ENCODE peak calls at places on chromosome 15, in five cellular contexts. N is astrocyte, O is AG09319, U is kidney, I is transverse colon. D is an unnamed sample.

GRCh38 chr15:101578443-101578894 is 73.7 kb downstream of the TM2D3 start:
- DNase-seq in N (no peak), O (no peak), U (no peak), I (peak; percentile 70), D (peak; percentile 63)

GRCh38 chr15:96948981-96949380 is 618.5 kb downstream of the NR2F2 start:
- DNase-seq in N (no peak), O (no peak), U (no peak), I (no peak), D (no peak)

GRCh38 chr15:86608461-86608860 is 528.8 kb downstream of the AGBL1 start:
- DNase-seq in N (peak; percentile 46), O (no peak), U (no peak), I (no peak), D (no peak)

GRCh38 chr15:57138260-57138895 is 219.9 kb downstream of the TCF12 start:
- DNase-seq in N (peak; percentile 75), O (no peak), U (no peak), I (peak; percentile 26), D (peak; percentile 16)

GRCh38 chr15:61227269-61228024 is 1.7 kb downstream of the RORA start:
- DNase-seq in N (peak; percentile 69), O (no peak), U (peak; percentile 62), I (no peak), D (no peak)

GRCh38 chr15:29141908-29142747 is 127.5 kb downstream of the NSMCE3 start:
- DNase-seq in N (no peak), O (no peak), U (no peak), I (peak; percentile 17), D (no peak)

GRCh38 chr15:35166730-35167359 is 81.8 kb upstream of the NANOGP8 start:
- DNase-seq in N (no peak), O (no peak), U (no peak), I (no peak), D (no peak)

GRCh38 chr15:88909956-88910831 is 3.0 kb downstream of the MFGE8 start:
- DNase-seq in N (no peak), O (no peak), U (no peak), I (no peak), D (peak; percentile 6)

GRCh38 chr15:98190914-98191313 is 230.4 kb downstream of the ARRDC4 start:
- DNase-seq in N (no peak), O (no peak), U (no peak), I (no peak), D (no peak)

GRCh38 chr15:62163847-62164499 is 1.1 kb downstream of the C2CD4B start:
- DNase-seq in N (no peak), O (no peak), U (peak; percentile 75), I (peak; percentile 14), D (no peak)

GRCh38 chr15:64854041-64854440 is 12.3 kb downstream of the PLEKHO2 start:
- DNase-seq in N (peak; percentile 35), O (no peak), U (peak; percentile 65), I (no peak), D (no peak)

GRCh38 chr15:81273200-81273599 is 50.7 kb downstream of the STARD5 start:
- DNase-seq in N (no peak), O (no peak), U (no peak), I (no peak), D (no peak)

GRCh38 chr15:57340673-57341259 is 35.5 kb upstream of the CGNL1 start:
- DNase-seq in N (no peak), O (peak; percentile 34), U (no peak), I (peak; percentile 51), D (peak; percentile 59)

GRCh38 chr15:25900901-25901300 is 37.8 kb upstream of the ATP10A start:
- DNase-seq in N (peak; percentile 51), O (no peak), U (no peak), I (no peak), D (no peak)

GRCh38 chr15:101357333-101357732 is 62.3 kb upstream of the SNRPA1 start:
- DNase-seq in N (no peak), O (no peak), U (peak; percentile 39), I (no peak), D (no peak)

GRCh38 chr15:68693071-68693470 is 114.3 kb downstream of the CORO2B start:
- DNase-seq in N (no peak), O (no peak), U (no peak), I (no peak), D (no peak)

GRCh38 chr15:79208179-79208578 is 74.3 kb upstream of the ANKRD34C start:
- DNase-seq in N (no peak), O (no peak), U (no peak), I (no peak), D (no peak)

GRCh38 chr15:58227706-58228543 is 89.7 kb downstream of the AQP9 start:
- DNase-seq in N (peak; percentile 44), O (peak; percentile 65), U (no peak), I (peak; percentile 72), D (peak; percentile 64)

GRCh38 chr15:88249220-88249619 is 7.3 kb downstream of the NTRK3 start:
- DNase-seq in N (no peak), O (no peak), U (peak; percentile 72), I (no peak), D (no peak)

GRCh38 chr15:80309769-80310384 is 57.9 kb upstream of the CTXND1 start:
- DNase-seq in N (no peak), O (peak; percentile 2), U (no peak), I (no peak), D (no peak)

GRCh38 chr15:47027322-47027946 is 689.9 kb upstream of the SEMA6D start:
- DNase-seq in N (no peak), O (no peak), U (no peak), I (no peak), D (no peak)
- TF ChIP-seq CTCF in N (no peak), O (no peak), U (no peak), I (no peak), D (no peak)

DNA sequence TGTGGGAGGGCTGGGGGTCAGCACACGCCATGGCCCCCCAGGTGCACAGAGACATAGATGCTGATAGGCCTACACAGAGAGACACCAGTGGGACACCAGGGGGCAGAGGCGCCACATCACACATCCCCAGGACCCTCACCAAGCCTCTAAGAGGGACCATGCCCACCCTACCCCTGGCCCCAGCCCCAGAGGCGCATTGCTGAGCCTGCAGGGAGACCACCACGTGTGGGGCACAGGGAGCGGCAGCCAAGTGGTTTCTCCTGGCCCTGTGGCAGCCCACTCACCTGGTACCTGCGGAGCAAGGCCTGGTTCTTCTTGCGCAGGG is 1.2 kb downstream of the CCDC9B start:
- DNase-seq in N (no peak), O (no peak), U (peak; percentile 72), I (peak; percentile 10), D (no peak)
- TF ChIP-seq CTCF in N (no peak), O (peak; percentile 1), U (no peak), I (no peak), D (no peak)

GRCh38 chr15:67066041-67067021 is 929 bp downstream of the SMAD3 start:
- DNase-seq in N (no peak), O (no peak), U (peak; percentile 81), I (no peak), D (no peak)

GRCh38 chr15:67065531-67066005 is at the start of gene SMAD3:
- DNase-seq in N (peak; percentile 93), O (peak; percentile 94), U (peak; percentile 97), I (peak; percentile 93), D (peak; percentile 85)

GRCh38 chr15:67062365-67062985 is 2.9 kb upstream of the SMAD3 start:
- DNase-seq in N (no peak), O (no peak), U (no peak), I (peak; percentile 25), D (no peak)

GRCh38 chr15:67063689-67064606 is 1.5 kb upstream of the SMAD3 start:
- DNase-seq in N (peak; percentile 61), O (no peak), U (peak; percentile 74), I (peak; percentile 61), D (no peak)

DNA sequence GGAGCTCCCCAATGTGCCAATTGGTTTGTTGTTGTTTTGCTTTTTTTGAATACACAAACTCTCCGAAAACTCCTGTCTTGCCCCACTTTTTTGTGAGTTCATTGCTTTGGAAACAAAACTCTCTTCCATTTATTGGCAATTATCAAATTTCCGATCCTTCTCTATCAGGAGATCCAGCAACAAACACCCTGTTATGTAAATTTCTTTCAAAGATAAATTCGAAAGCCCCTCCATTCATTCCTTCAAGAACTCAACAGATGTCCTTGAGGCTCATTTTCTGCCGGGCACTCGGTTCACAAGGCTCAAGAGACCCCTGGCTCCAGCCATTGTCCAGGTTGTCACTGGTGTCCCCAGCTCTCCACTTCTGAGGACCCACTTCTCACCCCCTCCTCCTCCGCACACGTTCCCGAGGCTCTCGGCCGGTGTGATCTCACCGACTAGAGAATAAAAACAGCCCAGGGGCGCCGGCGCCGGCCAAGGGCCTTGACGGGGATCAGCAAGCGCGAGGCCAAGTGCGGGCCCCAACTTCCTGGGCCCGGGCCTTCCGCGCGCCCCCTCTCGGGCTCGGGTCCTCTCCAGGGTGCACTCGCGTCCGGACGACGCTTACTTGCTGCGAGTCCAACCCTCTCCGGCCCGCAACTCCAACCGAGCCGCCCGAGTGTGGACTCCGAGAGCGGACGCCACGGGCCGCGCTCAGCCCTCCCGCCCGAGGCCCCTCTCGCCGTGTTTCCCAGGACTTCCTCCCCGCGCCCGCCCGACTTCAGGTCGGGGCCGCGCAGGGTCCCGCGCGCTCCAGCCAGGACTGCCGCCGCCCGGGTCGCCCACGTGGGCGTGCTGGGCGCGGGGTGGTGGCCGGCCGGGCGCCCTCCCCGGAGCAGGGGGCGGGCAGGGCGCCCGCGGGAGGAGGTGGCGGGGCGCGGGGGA is 533 bp upstream of the SMAD3 start:
- DNase-seq in N (no peak), O (no peak), U (no peak), I (peak; percentile 68), D (peak; percentile 63)
- TF ChIP-seq CTCF in N (no peak), O (peak; percentile 16), U (no peak), I (peak; percentile 6), D (no peak)

DNA sequence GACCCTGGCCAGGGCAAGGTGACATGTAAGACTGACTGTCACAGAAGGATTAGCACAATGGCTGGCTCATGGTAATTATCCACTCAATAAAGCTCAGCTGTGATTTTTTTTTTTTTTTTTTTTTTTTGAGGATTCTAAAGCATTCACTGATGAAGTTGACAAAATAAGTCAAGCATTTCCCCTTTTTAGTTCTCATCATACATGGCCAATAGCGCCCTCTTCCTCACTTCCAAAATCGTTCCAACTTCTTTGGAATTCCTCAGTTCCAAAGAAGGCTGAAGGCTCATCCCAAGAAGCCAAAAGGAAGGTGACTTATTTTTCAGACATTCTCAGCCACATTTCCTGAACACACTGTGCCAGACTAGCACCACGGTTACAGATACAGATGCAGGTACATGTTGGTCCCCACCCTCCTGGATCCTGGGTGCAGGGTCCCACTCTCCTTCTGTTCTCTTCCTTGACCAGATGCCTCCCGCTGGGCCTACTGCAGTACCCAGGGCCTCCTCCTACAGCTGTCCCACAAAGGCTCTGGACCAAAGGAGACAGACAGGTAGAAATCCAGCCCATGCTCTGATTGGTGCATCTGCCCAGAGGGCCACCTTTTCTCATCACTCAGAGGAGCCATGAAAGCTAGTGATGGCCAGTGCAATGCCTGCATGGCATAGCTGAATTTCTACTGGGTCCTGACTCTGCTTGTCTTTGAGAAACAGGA is 202.6 kb downstream of the UACA start:
- DNase-seq in N (no peak), O (no peak), U (no peak), I (no peak), D (no peak)
- TF ChIP-seq CTCF in N (no peak), O (no peak), U (no peak), I (no peak), D (no peak)

GRCh38 chr15:45855210-45855906 is 220.5 kb downstream of the SQOR start:
- DNase-seq in N (no peak), O (no peak), U (no peak), I (no peak), D (no peak)
- TF ChIP-seq CTCF in N (no peak), O (no peak), U (no peak), I (no peak), D (no peak)

GRCh38 chr15:90893175-90894090 is 9.1 kb downstream of the FES start:
- DNase-seq in N (no peak), O (no peak), U (peak; percentile 75), I (no peak), D (no peak)
- TF ChIP-seq CTCF in N (no peak), O (no peak), U (no peak), I (no peak), D (peak; percentile 20)

D was measured in GM10248.